ENCODE peak calls at places on chromosomes 4 and X, in ten cellular contexts. One of them, this sample, is unnamed.

GRCh38 chrX:128052303-128052702 is at the start of gene ACTRT1:
- DNase-seq in CD4-positive, alpha-beta T cell: no peak
- DNase-seq in lung microvascular endothelial cell: no peak
- DNase-seq in activated T-helper 1 cell treated with Interleukin-2 at 50 U/mL for 16 hours: no peak
- DNase-seq in GM23248: no peak
- DNase-seq in activated T-helper 9 cell treated with anti-CD3 and anti-CD28 coated beads, Interleukin-2, amount 50 U/mL, for 16 hours: no peak
- DNase-seq in endodermal cell: no peak
- DNase-seq in NB4: no peak
- DNase-seq in body of pancreas: no peak
- DNase-seq in GOT3: no peak
- DNase-seq in this sample: no peak

GRCh38 chrX:14352511-14352910 is 176.8 kb upstream of the GLRA2 start:
- DNase-seq in body of pancreas: no peak
- DNase-seq in CD4-positive, alpha-beta T cell: no peak
- DNase-seq in GM23248: peak
- DNase-seq in endodermal cell: no peak
- DNase-seq in GOT3: no peak
- DNase-seq in NB4: no peak
- DNase-seq in activated T-helper 9 cell treated with anti-CD3 and anti-CD28 coated beads, Interleukin-2, amount 50 U/mL, for 16 hours: no peak
- DNase-seq in lung microvascular endothelial cell: no peak
- DNase-seq in activated T-helper 1 cell treated with Interleukin-2 at 50 U/mL for 16 hours: no peak
- DNase-seq in this sample: no peak

GRCh38 chr4:48196758-48197504 is 62.9 kb upstream of the TXK start:
- DNase-seq in activated T-helper 1 cell treated with Interleukin-2 at 50 U/mL for 16 hours: no peak
- DNase-seq in GOT3: no peak
- DNase-seq in CD4-positive, alpha-beta T cell: no peak
- DNase-seq in endodermal cell: no peak
- DNase-seq in GM23248: no peak
- DNase-seq in activated T-helper 9 cell treated with anti-CD3 and anti-CD28 coated beads, Interleukin-2, amount 50 U/mL, for 16 hours: no peak
- DNase-seq in body of pancreas: no peak
- DNase-seq in lung microvascular endothelial cell: no peak
- DNase-seq in NB4: no peak
- DNase-seq in this sample: peak

GRCh38 chr4:46586566-46586965 is 196.6 kb upstream of the GABRA2 start:
- DNase-seq in NB4: no peak
- DNase-seq in lung microvascular endothelial cell: no peak
- DNase-seq in GOT3: no peak
- DNase-seq in activated T-helper 1 cell treated with Interleukin-2 at 50 U/mL for 16 hours: no peak
- DNase-seq in GM23248: no peak
- DNase-seq in endodermal cell: peak
- DNase-seq in activated T-helper 9 cell treated with anti-CD3 and anti-CD28 coated beads, Interleukin-2, amount 50 U/mL, for 16 hours: no peak
- DNase-seq in body of pancreas: no peak
- DNase-seq in CD4-positive, alpha-beta T cell: no peak
- DNase-seq in this sample: no peak

GRCh38 chr4:94325835-94326234 is 16.8 kb downstream of the HPGDS start:
- DNase-seq in activated T-helper 1 cell treated with Interleukin-2 at 50 U/mL for 16 hours: no peak
- DNase-seq in NB4: no peak
- DNase-seq in GM23248: no peak
- DNase-seq in activated T-helper 9 cell treated with anti-CD3 and anti-CD28 coated beads, Interleukin-2, amount 50 U/mL, for 16 hours: no peak
- DNase-seq in CD4-positive, alpha-beta T cell: no peak
- DNase-seq in endodermal cell: no peak
- DNase-seq in lung microvascular endothelial cell: no peak
- DNase-seq in body of pancreas: no peak
- DNase-seq in GOT3: no peak
- DNase-seq in this sample: no peak

GRCh38 chr4:62210521-62210920 is 1010.4 kb downstream of the ADGRL3 start:
- DNase-seq in endodermal cell: no peak
- DNase-seq in GOT3: no peak
- DNase-seq in body of pancreas: no peak
- DNase-seq in GM23248: no peak
- DNase-seq in activated T-helper 1 cell treated with Interleukin-2 at 50 U/mL for 16 hours: no peak
- DNase-seq in activated T-helper 9 cell treated with anti-CD3 and anti-CD28 coated beads, Interleukin-2, amount 50 U/mL, for 16 hours: no peak
- DNase-seq in CD4-positive, alpha-beta T cell: no peak
- DNase-seq in lung microvascular endothelial cell: no peak
- DNase-seq in NB4: no peak
- DNase-seq in this sample: no peak

GRCh38 chrX:135295238-135295943 is 13.9 kb upstream of the ETDC start:
- DNase-seq in CD4-positive, alpha-beta T cell: peak
- DNase-seq in NB4: no peak
- DNase-seq in activated T-helper 9 cell treated with anti-CD3 and anti-CD28 coated beads, Interleukin-2, amount 50 U/mL, for 16 hours: peak
- DNase-seq in lung microvascular endothelial cell: peak
- DNase-seq in GM23248: no peak
- DNase-seq in endodermal cell: peak
- DNase-seq in activated T-helper 1 cell treated with Interleukin-2 at 50 U/mL for 16 hours: peak
- DNase-seq in body of pancreas: peak
- DNase-seq in GOT3: no peak
- DNase-seq in this sample: no peak

GRCh38 chr4:110953898-110954297 is 331.0 kb upstream of the PITX2 start:
- DNase-seq in lung microvascular endothelial cell: no peak
- DNase-seq in GM23248: no peak
- DNase-seq in activated T-helper 1 cell treated with Interleukin-2 at 50 U/mL for 16 hours: no peak
- DNase-seq in CD4-positive, alpha-beta T cell: no peak
- DNase-seq in body of pancreas: no peak
- DNase-seq in GOT3: no peak
- DNase-seq in endodermal cell: no peak
- DNase-seq in activated T-helper 9 cell treated with anti-CD3 and anti-CD28 coated beads, Interleukin-2, amount 50 U/mL, for 16 hours: no peak
- DNase-seq in NB4: no peak
- DNase-seq in this sample: no peak

GRCh38 chr4:113450681-113451080 is 310.9 kb downstream of the CAMK2D start:
- DNase-seq in GM23248: no peak
- DNase-seq in lung microvascular endothelial cell: no peak
- DNase-seq in activated T-helper 1 cell treated with Interleukin-2 at 50 U/mL for 16 hours: no peak
- DNase-seq in endodermal cell: no peak
- DNase-seq in GOT3: no peak
- DNase-seq in CD4-positive, alpha-beta T cell: no peak
- DNase-seq in activated T-helper 9 cell treated with anti-CD3 and anti-CD28 coated beads, Interleukin-2, amount 50 U/mL, for 16 hours: no peak
- DNase-seq in NB4: no peak
- DNase-seq in body of pancreas: no peak
- DNase-seq in this sample: no peak

This sample was measured in NAMALWA.